ENCODE peak calls at places on chromosome 4, in four cellular contexts. B is stimulated activated CD8-positive, alpha-beta memory T cell treated with anti-CD3 and anti-CD28 coated beads, Interleukin-4, amount 100 ng/mL, for 1 hour; C is lower leg skin; G is activated CD4-positive, alpha-beta T cell treated with anti-CD3 and anti-CD28 coated beads for 4 hours. Z is an unnamed sample.

GRCh38 chr4:100278567-100278966 is 88.3 kb upstream of the DDIT4L start:
- DNase-seq in B (no peak), C (no peak), G (no peak), Z (no peak)

GRCh38 chr4:52368895-52369294 is 290.2 kb downstream of the USP46 start:
- DNase-seq in B (no peak), C (no peak), G (no peak), Z (no peak)

GRCh38 chr4:162727232-162727631 is 439.5 kb downstream of the NAF1 start:
- DNase-seq in B (no peak), C (no peak), G (no peak), Z (no peak)

GRCh38 chr4:15234101-15234500 is 193.7 kb upstream of the C1QTNF7 start:
- DNase-seq in B (no peak), C (no peak), G (no peak), Z (no peak)

GRCh38 chr4:28654618-28655017 is 1794.0 kb downstream of the STIM2 start:
- DNase-seq in B (no peak), C (no peak), G (no peak), Z (no peak)

GRCh38 chr4:107838138-107838618 is 13.4 kb downstream of the SGMS2 start:
- DNase-seq in B (no peak), C (no peak), G (no peak), Z (no peak)

GRCh38 chr4:156896536-156896935 is 75.1 kb downstream of the PDGFC start:
- DNase-seq in B (no peak), C (no peak), G (no peak), Z (no peak)

GRCh38 chr4:175947117-175947722 is 118.4 kb upstream of the WDR17 start:
- DNase-seq in B (no peak), C (no peak), G (no peak), Z (peak; percentile 34)

GRCh38 chr4:151992755-151993154 is 231.9 kb upstream of the GATB start:
- DNase-seq in B (no peak), C (no peak), G (no peak), Z (no peak)

Z was measured in tibial nerve.